ENCODE peak calls at places on chromosomes 5 and 9, in five cellular contexts. One of them, this sample, is unnamed.

GRCh38 chr5:177334155-177334551 is 17.3 kb downstream of the LMAN2 start:
- DNase-seq in mesothelial cell of epicardium: no peak
- DNase-seq in A549: no peak
- DNase-seq in astrocyte of the spinal cord: no peak
- DNase-seq in psoas muscle: no peak
- DNase-seq in this sample: no peak

GRCh38 chr5:129367883-129368282 is 92.2 kb upstream of the ADAMTS19 start:
- DNase-seq in psoas muscle: no peak
- DNase-seq in mesothelial cell of epicardium: no peak
- DNase-seq in astrocyte of the spinal cord: peak
- DNase-seq in A549: no peak
- DNase-seq in this sample: no peak

GRCh38 chr9:17003576-17004240 is 131.1 kb upstream of the CNTLN start:
- DNase-seq in A549: no peak
- DNase-seq in astrocyte of the spinal cord: peak
- DNase-seq in psoas muscle: no peak
- DNase-seq in mesothelial cell of epicardium: no peak
- DNase-seq in this sample: no peak

GRCh38 chr5:31895199-31895598 is 256.3 kb downstream of the PDZD2 start:
- DNase-seq in psoas muscle: no peak
- DNase-seq in mesothelial cell of epicardium: no peak
- DNase-seq in astrocyte of the spinal cord: no peak
- DNase-seq in A549: no peak
- DNase-seq in this sample: no peak

GRCh38 chr5:109911731-109912130 is 222.0 kb downstream of the MAN2A1 start:
- DNase-seq in astrocyte of the spinal cord: peak
- DNase-seq in mesothelial cell of epicardium: no peak
- DNase-seq in A549: no peak
- DNase-seq in psoas muscle: no peak
- DNase-seq in this sample: no peak

GRCh38 chr5:7464182-7464581 is 68.2 kb downstream of the ADCY2 start:
- DNase-seq in A549: no peak
- DNase-seq in mesothelial cell of epicardium: no peak
- DNase-seq in astrocyte of the spinal cord: no peak
- DNase-seq in psoas muscle: no peak
- DNase-seq in this sample: no peak

GRCh38 chr9:126015446-126015845 is 268.3 kb downstream of the PBX3 start:
- DNase-seq in mesothelial cell of epicardium: no peak
- DNase-seq in astrocyte of the spinal cord: no peak
- DNase-seq in A549: no peak
- DNase-seq in psoas muscle: no peak
- DNase-seq in this sample: no peak

GRCh38 chr5:79850316-79850822 is 140.7 kb downstream of the MTX3 start:
- DNase-seq in A549: no peak
- DNase-seq in psoas muscle: peak
- DNase-seq in astrocyte of the spinal cord: no peak
- DNase-seq in mesothelial cell of epicardium: no peak
- DNase-seq in this sample: no peak

GRCh38 chr9:131971482-131972074 is 108.1 kb downstream of the MED27 start:
- DNase-seq in psoas muscle: no peak
- DNase-seq in astrocyte of the spinal cord: no peak
- DNase-seq in mesothelial cell of epicardium: no peak
- DNase-seq in A549: no peak
- DNase-seq in this sample: no peak

GRCh38 chr5:132184588-132184987 is 43.1 kb downstream of the P4HA2 start:
- DNase-seq in mesothelial cell of epicardium: no peak
- DNase-seq in psoas muscle: no peak
- DNase-seq in astrocyte of the spinal cord: no peak
- DNase-seq in A549: no peak
- DNase-seq in this sample: no peak

GRCh38 chr5:154478224-154478565 is at the start of gene HAND1:
- DNase-seq in A549: peak
- DNase-seq in mesothelial cell of epicardium: peak
- DNase-seq in psoas muscle: peak
- DNase-seq in astrocyte of the spinal cord: no peak
- DNase-seq in this sample: no peak

GRCh38 chr9:104738452-104738851 is 9.0 kb upstream of the NIPSNAP3A start:
- DNase-seq in psoas muscle: no peak
- DNase-seq in astrocyte of the spinal cord: no peak
- DNase-seq in mesothelial cell of epicardium: no peak
- DNase-seq in A549: no peak
- DNase-seq in this sample: no peak

GRCh38 chr5:36792560-36793180 is 83.9 kb upstream of the NIPBL start:
- DNase-seq in psoas muscle: no peak
- DNase-seq in mesothelial cell of epicardium: no peak
- DNase-seq in astrocyte of the spinal cord: no peak
- DNase-seq in A549: no peak
- DNase-seq in this sample: no peak

GRCh38 chr5:17147225-17148120 is 70.0 kb upstream of the BASP1 start:
- DNase-seq in mesothelial cell of epicardium: no peak
- DNase-seq in A549: no peak
- DNase-seq in astrocyte of the spinal cord: no peak
- DNase-seq in psoas muscle: no peak
- DNase-seq in this sample: no peak

GRCh38 chr5:1064383-1065142 is 47.3 kb downstream of the SLC12A7 start:
- DNase-seq in psoas muscle: peak
- DNase-seq in mesothelial cell of epicardium: no peak
- DNase-seq in astrocyte of the spinal cord: no peak
- DNase-seq in A549: no peak
- DNase-seq in this sample: no peak

GRCh38 chr9:84315278-84315877 is 25.2 kb downstream of the SLC28A3 start:
- DNase-seq in mesothelial cell of epicardium: no peak
- DNase-seq in astrocyte of the spinal cord: peak
- DNase-seq in A549: peak
- DNase-seq in psoas muscle: peak
- DNase-seq in this sample: peak

GRCh38 chr5:757931-758697 is 26.4 kb downstream of the ZDHHC11B start:
- DNase-seq in mesothelial cell of epicardium: no peak
- DNase-seq in psoas muscle: peak
- DNase-seq in A549: no peak
- DNase-seq in astrocyte of the spinal cord: no peak
- DNase-seq in this sample: peak

GRCh38 chr5:16842916-16843315 is 93.2 kb downstream of the MYO10 start:
- DNase-seq in psoas muscle: no peak
- DNase-seq in astrocyte of the spinal cord: no peak
- DNase-seq in mesothelial cell of epicardium: no peak
- DNase-seq in A549: no peak
- DNase-seq in this sample: no peak

GRCh38 chr5:119323630-119324000 is 32.2 kb upstream of the TNFAIP8 start:
- DNase-seq in psoas muscle: no peak
- DNase-seq in A549: no peak
- DNase-seq in mesothelial cell of epicardium: no peak
- DNase-seq in astrocyte of the spinal cord: peak
- DNase-seq in this sample: no peak

GRCh38 chr5:32094691-32095090 is 79.4 kb downstream of the GOLPH3 start:
- DNase-seq in psoas muscle: no peak
- DNase-seq in mesothelial cell of epicardium: no peak
- DNase-seq in A549: no peak
- DNase-seq in astrocyte of the spinal cord: no peak
- DNase-seq in this sample: no peak

GRCh38 chr9:2157277-2158105 is 142.3 kb downstream of the SMARCA2 start:
- DNase-seq in A549: peak
- DNase-seq in psoas muscle: peak
- DNase-seq in mesothelial cell of epicardium: no peak
- DNase-seq in astrocyte of the spinal cord: peak
- DNase-seq in this sample: no peak

GRCh38 chr5:18000744-18001143 is 366.5 kb downstream of the TAF11L14 start:
- DNase-seq in mesothelial cell of epicardium: no peak
- DNase-seq in A549: no peak
- DNase-seq in psoas muscle: no peak
- DNase-seq in astrocyte of the spinal cord: no peak
- DNase-seq in this sample: no peak

GRCh38 chr9:84493284-84493947 is 152.9 kb upstream of the SLC28A3 start:
- DNase-seq in A549: no peak
- DNase-seq in astrocyte of the spinal cord: no peak
- DNase-seq in mesothelial cell of epicardium: no peak
- DNase-seq in psoas muscle: no peak
- DNase-seq in this sample: no peak

GRCh38 chr5:145923405-145923804 is 13.0 kb upstream of the SH3RF2 start:
- DNase-seq in astrocyte of the spinal cord: no peak
- DNase-seq in mesothelial cell of epicardium: no peak
- DNase-seq in psoas muscle: no peak
- DNase-seq in A549: no peak
- DNase-seq in this sample: no peak

GRCh38 chr5:39505751-39506150 is 81.0 kb upstream of the DAB2 start:
- DNase-seq in mesothelial cell of epicardium: no peak
- DNase-seq in astrocyte of the spinal cord: no peak
- DNase-seq in psoas muscle: no peak
- DNase-seq in A549: no peak
- DNase-seq in this sample: no peak

GRCh38 chr9:138098116-138098907 is 220.7 kb downstream of the CACNA1B start:
- DNase-seq in astrocyte of the spinal cord: no peak
- DNase-seq in psoas muscle: no peak
- DNase-seq in mesothelial cell of epicardium: no peak
- DNase-seq in A549: no peak
- DNase-seq in this sample: no peak

GRCh38 chr5:32710859-32711692 is at the start of gene NPR3:
- DNase-seq in astrocyte of the spinal cord: peak
- DNase-seq in psoas muscle: peak
- DNase-seq in A549: peak
- DNase-seq in mesothelial cell of epicardium: no peak
- DNase-seq in this sample: no peak

GRCh38 chr9:113985968-113986585 is 92.0 kb downstream of the AMBP start:
- DNase-seq in psoas muscle: no peak
- DNase-seq in A549: no peak
- DNase-seq in astrocyte of the spinal cord: peak
- DNase-seq in mesothelial cell of epicardium: no peak
- DNase-seq in this sample: no peak

GRCh38 chr5:74420220-74420619 is 220.3 kb downstream of the ENC1 start:
- DNase-seq in mesothelial cell of epicardium: no peak
- DNase-seq in astrocyte of the spinal cord: no peak
- DNase-seq in A549: no peak
- DNase-seq in psoas muscle: no peak
- DNase-seq in this sample: no peak

GRCh38 chr5:75057551-75057950 is 5.2 kb upstream of the GCNT4 start:
- DNase-seq in A549: no peak
- DNase-seq in psoas muscle: no peak
- DNase-seq in astrocyte of the spinal cord: no peak
- DNase-seq in mesothelial cell of epicardium: no peak
- DNase-seq in this sample: no peak

GRCh38 chr5:67992919-67993318 is 222.6 kb upstream of the PIK3R1 start:
- DNase-seq in A549: no peak
- DNase-seq in psoas muscle: no peak
- DNase-seq in astrocyte of the spinal cord: peak
- DNase-seq in mesothelial cell of epicardium: no peak
- DNase-seq in this sample: no peak

GRCh38 chr5:43396762-43397304 is 15.4 kb downstream of the CCL28 start:
- DNase-seq in astrocyte of the spinal cord: peak
- DNase-seq in A549: no peak
- DNase-seq in mesothelial cell of epicardium: no peak
- DNase-seq in psoas muscle: peak
- DNase-seq in this sample: peak

GRCh38 chr5:43400082-43400481 is 12.1 kb downstream of the CCL28 start:
- DNase-seq in mesothelial cell of epicardium: no peak
- DNase-seq in psoas muscle: no peak
- DNase-seq in A549: no peak
- DNase-seq in astrocyte of the spinal cord: peak
- DNase-seq in this sample: no peak

GRCh38 chr5:43401827-43402226 is 10.4 kb downstream of the CCL28 start:
- DNase-seq in mesothelial cell of epicardium: no peak
- DNase-seq in A549: peak
- DNase-seq in astrocyte of the spinal cord: no peak
- DNase-seq in psoas muscle: no peak
- DNase-seq in this sample: no peak
- TF ChIP-seq CTCF in mesothelial cell of epicardium: no peak
- TF ChIP-seq CTCF in A549: no peak
- TF ChIP-seq CTCF in astrocyte of the spinal cord: peak
- TF ChIP-seq CTCF in psoas muscle: no peak
- TF ChIP-seq CTCF in this sample: no peak

GRCh38 chr9:5643005-5643624 is 14.2 kb downstream of the RIC1 start:
- DNase-seq in astrocyte of the spinal cord: no peak
- DNase-seq in psoas muscle: no peak
- DNase-seq in A549: no peak
- DNase-seq in mesothelial cell of epicardium: no peak
- DNase-seq in this sample: no peak

GRCh38 chr9:5642170-5642569 is 13.3 kb downstream of the RIC1 start:
- DNase-seq in astrocyte of the spinal cord: no peak
- DNase-seq in mesothelial cell of epicardium: no peak
- DNase-seq in A549: no peak
- DNase-seq in psoas muscle: no peak
- DNase-seq in this sample: no peak

GRCh38 chr9:5635390-5635789 is 6.5 kb downstream of the RIC1 start:
- DNase-seq in A549: no peak
- DNase-seq in astrocyte of the spinal cord: no peak
- DNase-seq in mesothelial cell of epicardium: no peak
- DNase-seq in psoas muscle: no peak
- DNase-seq in this sample: no peak

GRCh38 chr9:5644522-5644921 is 15.6 kb downstream of the RIC1 start:
- DNase-seq in A549: no peak
- DNase-seq in astrocyte of the spinal cord: no peak
- DNase-seq in mesothelial cell of epicardium: no peak
- DNase-seq in psoas muscle: no peak
- DNase-seq in this sample: no peak

DNA sequence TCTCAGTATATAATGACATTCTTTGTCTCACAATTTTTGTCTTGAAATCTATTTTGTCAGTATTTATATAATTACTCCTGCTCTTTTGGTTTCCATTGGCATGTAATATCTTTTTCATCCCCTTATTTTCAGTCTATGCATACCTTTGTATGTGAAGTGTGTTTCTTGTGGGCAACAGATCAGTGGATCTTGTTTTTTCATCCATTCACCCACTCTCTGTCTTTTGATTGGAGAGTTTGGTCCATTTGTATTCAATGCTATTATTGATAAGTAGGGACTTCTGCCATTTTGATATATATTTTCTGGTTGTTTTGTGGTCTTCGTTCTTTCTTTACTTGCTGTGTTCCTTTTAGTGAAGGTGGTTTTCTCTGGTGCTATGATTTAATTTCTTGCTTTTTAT is 10.9 kb downstream of the RIC1 start:
- DNase-seq in A549: no peak
- DNase-seq in astrocyte of the spinal cord: no peak
- DNase-seq in psoas muscle: no peak
- DNase-seq in mesothelial cell of epicardium: no peak
- DNase-seq in this sample: no peak
- TF ChIP-seq CTCF in A549: no peak
- TF ChIP-seq CTCF in astrocyte of the spinal cord: no peak
- TF ChIP-seq CTCF in psoas muscle: no peak
- TF ChIP-seq CTCF in mesothelial cell of epicardium: no peak
- TF ChIP-seq CTCF in this sample: no peak

GRCh38 chr9:129383415-129384088 is 205.5 kb upstream of the IER5L start:
- DNase-seq in mesothelial cell of epicardium: no peak
- DNase-seq in A549: no peak
- DNase-seq in psoas muscle: peak
- DNase-seq in astrocyte of the spinal cord: peak
- DNase-seq in this sample: peak
- TF ChIP-seq CTCF in mesothelial cell of epicardium: no peak
- TF ChIP-seq CTCF in A549: no peak
- TF ChIP-seq CTCF in psoas muscle: no peak
- TF ChIP-seq CTCF in astrocyte of the spinal cord: no peak
- TF ChIP-seq CTCF in this sample: no peak

DNA sequence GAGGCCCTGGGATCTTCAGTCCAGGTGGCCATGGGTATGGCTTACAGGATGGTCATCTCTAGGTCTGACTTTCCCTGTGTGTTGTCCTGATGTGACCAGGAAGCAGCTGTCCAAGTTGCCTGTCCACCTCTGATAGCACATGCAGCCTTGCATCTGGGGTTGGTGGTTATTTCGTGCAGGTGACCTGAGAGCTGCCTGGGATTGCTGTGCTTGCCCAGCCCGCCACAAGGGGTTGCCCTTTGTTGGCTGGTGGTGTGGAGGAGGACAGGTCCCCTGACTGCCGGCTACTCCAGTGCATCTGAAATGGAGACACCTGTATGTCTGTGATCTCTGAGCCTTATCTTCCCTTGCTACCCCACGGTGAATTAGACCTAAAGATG is 212.6 kb downstream of the ARHGAP26 start:
- DNase-seq in psoas muscle: no peak
- DNase-seq in astrocyte of the spinal cord: no peak
- DNase-seq in A549: no peak
- DNase-seq in mesothelial cell of epicardium: no peak
- DNase-seq in this sample: no peak
- TF ChIP-seq CTCF in psoas muscle: peak
- TF ChIP-seq CTCF in astrocyte of the spinal cord: peak
- TF ChIP-seq CTCF in A549: no peak
- TF ChIP-seq CTCF in mesothelial cell of epicardium: no peak
- TF ChIP-seq CTCF in this sample: no peak